ENCODE peak calls at places on chromosomes 7 and 10, in five cellular contexts. One of them, this sample, is unnamed.

GRCh38 chr10:95408931-95409873 is 118.4 kb upstream of the PDLIM1 start:
- DNase-seq in EH: no peak
- DNase-seq in stimulated activated effector memory CD8-positive, alpha-beta T cell treated with anti-CD3 and anti-CD28 coated beads, Interleukin-12 subunit alpha, Interleukin-12 subunit beta, amount 100 ng/mL, for 72 hours: no peak
- DNase-seq in COR-L47: no peak
- DNase-seq in bronchial epithelial cell: no peak
- DNase-seq in this sample: no peak

GRCh38 chr10:100896876-100897461 is 15.8 kb upstream of the SLF2 start:
- DNase-seq in COR-L47: no peak
- DNase-seq in stimulated activated effector memory CD8-positive, alpha-beta T cell treated with anti-CD3 and anti-CD28 coated beads, Interleukin-12 subunit alpha, Interleukin-12 subunit beta, amount 100 ng/mL, for 72 hours: no peak
- DNase-seq in EH: peak
- DNase-seq in bronchial epithelial cell: no peak
- DNase-seq in this sample: no peak

GRCh38 chr10:3786295-3786981 is 1.4 kb upstream of the KLF6 start:
- DNase-seq in bronchial epithelial cell: peak
- DNase-seq in stimulated activated effector memory CD8-positive, alpha-beta T cell treated with anti-CD3 and anti-CD28 coated beads, Interleukin-12 subunit alpha, Interleukin-12 subunit beta, amount 100 ng/mL, for 72 hours: no peak
- DNase-seq in EH: no peak
- DNase-seq in COR-L47: no peak
- DNase-seq in this sample: peak

GRCh38 chr10:52566471-52567246 is 205.9 kb downstream of the MBL2 start:
- DNase-seq in EH: peak
- DNase-seq in stimulated activated effector memory CD8-positive, alpha-beta T cell treated with anti-CD3 and anti-CD28 coated beads, Interleukin-12 subunit alpha, Interleukin-12 subunit beta, amount 100 ng/mL, for 72 hours: no peak
- DNase-seq in COR-L47: no peak
- DNase-seq in bronchial epithelial cell: peak
- DNase-seq in this sample: no peak

GRCh38 chr10:62048919-62049636 is 147.6 kb downstream of the ARID5B start:
- DNase-seq in EH: peak
- DNase-seq in COR-L47: peak
- DNase-seq in stimulated activated effector memory CD8-positive, alpha-beta T cell treated with anti-CD3 and anti-CD28 coated beads, Interleukin-12 subunit alpha, Interleukin-12 subunit beta, amount 100 ng/mL, for 72 hours: peak
- DNase-seq in bronchial epithelial cell: peak
- DNase-seq in this sample: peak

GRCh38 chr10:96089670-96090462 is 40.2 kb upstream of the ZNF518A start:
- DNase-seq in EH: peak
- DNase-seq in bronchial epithelial cell: peak
- DNase-seq in COR-L47: peak
- DNase-seq in stimulated activated effector memory CD8-positive, alpha-beta T cell treated with anti-CD3 and anti-CD28 coated beads, Interleukin-12 subunit alpha, Interleukin-12 subunit beta, amount 100 ng/mL, for 72 hours: peak
- DNase-seq in this sample: peak

GRCh38 chr10:107544706-107545520 is 380.4 kb upstream of the SORCS1 start:
- DNase-seq in stimulated activated effector memory CD8-positive, alpha-beta T cell treated with anti-CD3 and anti-CD28 coated beads, Interleukin-12 subunit alpha, Interleukin-12 subunit beta, amount 100 ng/mL, for 72 hours: no peak
- DNase-seq in bronchial epithelial cell: no peak
- DNase-seq in COR-L47: no peak
- DNase-seq in EH: no peak
- DNase-seq in this sample: no peak

GRCh38 chr10:12214763-12215218 is 18.8 kb downstream of the CDC123 start:
- DNase-seq in EH: peak
- DNase-seq in stimulated activated effector memory CD8-positive, alpha-beta T cell treated with anti-CD3 and anti-CD28 coated beads, Interleukin-12 subunit alpha, Interleukin-12 subunit beta, amount 100 ng/mL, for 72 hours: peak
- DNase-seq in bronchial epithelial cell: peak
- DNase-seq in COR-L47: no peak
- DNase-seq in this sample: peak

GRCh38 chr7:94195201-94195600 is 191.0 kb upstream of the BET1 start:
- DNase-seq in EH: no peak
- DNase-seq in COR-L47: no peak
- DNase-seq in bronchial epithelial cell: no peak
- DNase-seq in stimulated activated effector memory CD8-positive, alpha-beta T cell treated with anti-CD3 and anti-CD28 coated beads, Interleukin-12 subunit alpha, Interleukin-12 subunit beta, amount 100 ng/mL, for 72 hours: no peak
- DNase-seq in this sample: no peak

GRCh38 chr10:94260455-94260854 is 102.3 kb downstream of the NOC3L start:
- DNase-seq in EH: no peak
- DNase-seq in bronchial epithelial cell: no peak
- DNase-seq in COR-L47: no peak
- DNase-seq in stimulated activated effector memory CD8-positive, alpha-beta T cell treated with anti-CD3 and anti-CD28 coated beads, Interleukin-12 subunit alpha, Interleukin-12 subunit beta, amount 100 ng/mL, for 72 hours: no peak
- DNase-seq in this sample: no peak

GRCh38 chr7:50805425-50806130 is 22.9 kb upstream of the GRB10 start:
- DNase-seq in bronchial epithelial cell: no peak
- DNase-seq in COR-L47: peak
- DNase-seq in EH: peak
- DNase-seq in stimulated activated effector memory CD8-positive, alpha-beta T cell treated with anti-CD3 and anti-CD28 coated beads, Interleukin-12 subunit alpha, Interleukin-12 subunit beta, amount 100 ng/mL, for 72 hours: no peak
- DNase-seq in this sample: no peak

GRCh38 chr10:44781131-44781530 is 130.0 kb upstream of the TMEM72 start:
- DNase-seq in bronchial epithelial cell: no peak
- DNase-seq in COR-L47: no peak
- DNase-seq in EH: peak
- DNase-seq in stimulated activated effector memory CD8-positive, alpha-beta T cell treated with anti-CD3 and anti-CD28 coated beads, Interleukin-12 subunit alpha, Interleukin-12 subunit beta, amount 100 ng/mL, for 72 hours: no peak
- DNase-seq in this sample: no peak

GRCh38 chr7:26560857-26561256 is 269.2 kb downstream of the SNX10 start:
- DNase-seq in EH: no peak
- DNase-seq in stimulated activated effector memory CD8-positive, alpha-beta T cell treated with anti-CD3 and anti-CD28 coated beads, Interleukin-12 subunit alpha, Interleukin-12 subunit beta, amount 100 ng/mL, for 72 hours: no peak
- DNase-seq in COR-L47: no peak
- DNase-seq in bronchial epithelial cell: peak
- DNase-seq in this sample: no peak

GRCh38 chr7:151694828-151695580 is 175.3 kb upstream of the RHEB start:
- DNase-seq in EH: peak
- DNase-seq in bronchial epithelial cell: no peak
- DNase-seq in COR-L47: peak
- DNase-seq in stimulated activated effector memory CD8-positive, alpha-beta T cell treated with anti-CD3 and anti-CD28 coated beads, Interleukin-12 subunit alpha, Interleukin-12 subunit beta, amount 100 ng/mL, for 72 hours: no peak
- DNase-seq in this sample: no peak

GRCh38 chr7:153951207-153951725 is 100.9 kb upstream of the DPP6 start:
- DNase-seq in stimulated activated effector memory CD8-positive, alpha-beta T cell treated with anti-CD3 and anti-CD28 coated beads, Interleukin-12 subunit alpha, Interleukin-12 subunit beta, amount 100 ng/mL, for 72 hours: no peak
- DNase-seq in COR-L47: no peak
- DNase-seq in bronchial epithelial cell: no peak
- DNase-seq in EH: no peak
- DNase-seq in this sample: no peak

GRCh38 chr7:91043181-91043580 is 221.1 kb upstream of the FZD1 start:
- DNase-seq in EH: no peak
- DNase-seq in COR-L47: no peak
- DNase-seq in bronchial epithelial cell: no peak
- DNase-seq in stimulated activated effector memory CD8-positive, alpha-beta T cell treated with anti-CD3 and anti-CD28 coated beads, Interleukin-12 subunit alpha, Interleukin-12 subunit beta, amount 100 ng/mL, for 72 hours: no peak
- DNase-seq in this sample: no peak

GRCh38 chr10:130970341-130971122 is 341.0 kb downstream of the TCERG1L start:
- DNase-seq in COR-L47: no peak
- DNase-seq in bronchial epithelial cell: no peak
- DNase-seq in EH: no peak
- DNase-seq in stimulated activated effector memory CD8-positive, alpha-beta T cell treated with anti-CD3 and anti-CD28 coated beads, Interleukin-12 subunit alpha, Interleukin-12 subunit beta, amount 100 ng/mL, for 72 hours: no peak
- DNase-seq in this sample: no peak

This sample was measured in NCI-H2227 treated with DMSO at 0.1 percent for 48 hours.